ENCODE peak calls at places on chromosome 12, in five cellular contexts. T is stimulated activated CD4-positive, alpha-beta T cell treated with anti-CD3 and anti-CD28 coated beads, Interleukin-12 subunit alpha, Interleukin-12 subunit beta, amount 100 ng/mL, for 24 hours; B is NT2/D1; K is amniotic stem cell; J is activated effector memory CD4-positive, alpha-beta T cell treated with Interleukin-2 at 50 U/mL for 16 hours. Z is an unnamed sample.

GRCh38 chr12:67068204-67068731 is 200.9 kb upstream of the CAND1 start:
- DNase-seq in J (no peak), K (no peak), B (no peak), T (no peak), Z (no peak)

GRCh38 chr12:131133015-131133905 is 179.6 kb downstream of the ADGRD1 start:
- DNase-seq in T (no peak), J (no peak), B (no peak), K (no peak), Z (no peak)

GRCh38 chr12:52279683-52280318 is 5.4 kb downstream of the KRT86 start:
- DNase-seq in T (no peak), B (no peak), K (no peak), J (no peak), Z (no peak)

GRCh38 chr12:56374726-56375597 is 12.3 kb upstream of the APOF start:
- DNase-seq in B (no peak), K (no peak), J (no peak), T (no peak), Z (no peak)

GRCh38 chr12:127774828-127775227 is 492.1 kb upstream of the TMEM132C start:
- DNase-seq in J (no peak), K (no peak), B (no peak), T (no peak), Z (no peak)

GRCh38 chr12:52249511-52250047 is 16.5 kb downstream of the KRT7 start:
- DNase-seq in K (no peak), T (no peak), J (no peak), B (no peak), Z (no peak)

GRCh38 chr12:219891-220352 is 6.0 kb upstream of the SLC6A12 start:
- DNase-seq in J (peak), T (peak), B (peak), K (no peak), Z (peak)

GRCh38 chr12:76685246-76685678 is 78.7 kb upstream of the ZDHHC17 start:
- DNase-seq in J (no peak), B (no peak), K (no peak), T (no peak), Z (no peak)

GRCh38 chr12:112447106-112447505 is 28.4 kb downstream of the PTPN11 start:
- DNase-seq in J (no peak), B (no peak), T (no peak), K (no peak), Z (no peak)

GRCh38 chr12:117044790-117045174 is 54.4 kb downstream of the TESC start:
- DNase-seq in J (no peak), B (no peak), T (no peak), K (no peak), Z (no peak)